ENCODE peak calls at places on chromosomes 5 and 9, in five cellular contexts. U, Y, H, E and T are unnamed samples.

GRCh38 chr5:95962785-95963184 is 1.1 kb upstream of the ELL2 start:
- DNase-seq in E (peak; percentile 55), H (no peak), Y (no peak), U (peak; percentile 38), T (no peak)

GRCh38 chr9:105413486-105414068 is 34.3 kb upstream of the FSD1L start:
- DNase-seq in U (peak; percentile 54), E (peak; percentile 58), Y (peak; percentile 52), H (peak; percentile 33), T (peak; percentile 37)

GRCh38 chr9:121199921-121200320 is 1.7 kb downstream of the RAB14 start:
- DNase-seq in H (no peak), Y (no peak), U (no peak), E (no peak), T (peak; percentile 22)

GRCh38 chr5:43603535-43604363 is 769 bp downstream of the NNT start:
- DNase-seq in Y (peak; percentile 28), H (no peak), U (peak; percentile 34), E (no peak), T (no peak)

GRCh38 chr5:180460834-180461233 is 33.3 kb upstream of the CNOT6 start:
- DNase-seq in H (no peak), E (no peak), Y (no peak), U (no peak), T (no peak)

GRCh38 chr5:169350016-169350415 is 49.1 kb upstream of the SLIT3 start:
- DNase-seq in H (no peak), E (peak; percentile 89), U (peak; percentile 26), Y (peak; percentile 65), T (peak; percentile 90)

GRCh38 chr9:19102181-19102630 is 498 bp downstream of the HAUS6 start:
- DNase-seq in H (no peak), E (no peak), U (no peak), Y (no peak), T (peak; percentile 20)

GRCh38 chr5:54517174-54517511 is 416 bp upstream of the SNX18 start:
- DNase-seq in U (no peak), H (no peak), Y (no peak), E (no peak), T (no peak)

GRCh38 chr9:124940894-124941688 is at the start of gene GOLGA1:
- DNase-seq in E (peak; percentile 94), U (peak; percentile 96), H (peak; percentile 80), Y (peak; percentile 95), T (peak; percentile 91)

GRCh38 chr5:147554285-147554817 is 44.5 kb upstream of the DPYSL3 start:
- DNase-seq in U (peak; percentile 85), E (no peak), Y (peak; percentile 90), H (no peak), T (no peak)

GRCh38 chr5:138668981-138669380 is 84.2 kb upstream of the CTNNA1 start:
- DNase-seq in E (peak; percentile 20), H (no peak), Y (no peak), U (peak; percentile 66), T (no peak)

GRCh38 chr9:2180171-2180570 is 165.0 kb downstream of the SMARCA2 start:
- DNase-seq in Y (no peak), U (no peak), E (no peak), H (no peak), T (no peak)

GRCh38 chr9:127809002-127809561 is 6.4 kb downstream of the FPGS start:
- DNase-seq in Y (no peak), E (no peak), U (no peak), H (no peak), T (no peak)

GRCh38 chr5:95718203-95718602 is 12.9 kb upstream of the RHOBTB3 start:
- DNase-seq in Y (no peak), E (no peak), U (no peak), H (no peak), T (no peak)

GRCh38 chr5:22560115-22560514 is 293.0 kb downstream of the CDH12 start:
- DNase-seq in U (peak; percentile 81), E (peak; percentile 12), H (no peak), Y (peak; percentile 94), T (peak; percentile 43)

GRCh38 chr5:32810812-32811211 is 99.7 kb downstream of the NPR3 start:
- DNase-seq in Y (peak; percentile 58), H (no peak), U (peak; percentile 87), E (no peak), T (no peak)

GRCh38 chr9:19807182-19807892 is 18.5 kb upstream of the SLC24A2 start:
- DNase-seq in H (no peak), Y (no peak), U (no peak), E (no peak), T (no peak)

GRCh38 chr9:74133921-74134320 is 363.2 kb upstream of the RORB start:
- DNase-seq in Y (no peak), E (no peak), H (no peak), U (no peak), T (no peak)

GRCh38 chr5:155728146-155728856 is 598.7 kb upstream of the SGCD start:
- DNase-seq in Y (peak; percentile 15), U (peak; percentile 16), E (peak; percentile 64), H (no peak), T (no peak)

GRCh38 chr5:55896663-55897062 is 45.5 kb downstream of the IL31RA start:
- DNase-seq in H (no peak), Y (peak; percentile 56), U (peak; percentile 31), E (no peak), T (no peak)

GRCh38 chr5:122844916-122845252 is 529 bp upstream of the SNX24 start:
- DNase-seq in E (no peak), Y (no peak), U (no peak), H (no peak), T (no peak)

GRCh38 chr5:133754575-133755169 is 142.3 kb upstream of the FSTL4 start:
- DNase-seq in H (peak; percentile 26), U (peak; percentile 66), Y (peak; percentile 44), E (peak; percentile 53), T (peak; percentile 36)

GRCh38 chr5:145449794-145450193 is 385.3 kb downstream of the PRELID2 start:
- DNase-seq in U (peak; percentile 10), E (no peak), H (no peak), Y (no peak), T (no peak)

GRCh38 chr9:131727184-131727785 is 12.6 kb downstream of the RAPGEF1 start:
- DNase-seq in H (no peak), Y (peak; percentile 48), E (no peak), U (peak; percentile 69), T (no peak)

GRCh38 chr5:41083306-41083705 is 12.2 kb upstream of the MROH2B start:
- DNase-seq in U (peak; percentile 23), H (no peak), E (no peak), Y (no peak), T (peak; percentile 17)

GRCh38 chr9:21559402-21560280 is 77.5 kb upstream of the IFNE start:
- DNase-seq in U (peak; percentile 55), Y (peak; percentile 74), E (peak; percentile 83), H (no peak), T (peak; percentile 82)

GRCh38 chr5:164663223-164663989 is 1158.0 kb downstream of the MAT2B start:
- DNase-seq in E (no peak), U (peak; percentile 1), H (no peak), Y (no peak), T (peak; percentile 55)
- TF ChIP-seq CTCF in E (no peak), U (no peak), H (no peak), Y (no peak), T (no peak)

GRCh38 chr9:79134654-79135053 is 437.1 kb upstream of the TLE4 start:
- DNase-seq in H (peak; percentile 12), E (peak; percentile 23), Y (peak; percentile 10), U (peak; percentile 37), T (peak; percentile 24)
- TF ChIP-seq CTCF in H (peak; percentile 41), E (no peak), Y (peak; percentile 21), U (peak; percentile 53), T (peak; percentile 42)

GRCh38 chr9:76459691-76460635 is 981 bp downstream of the GCNT1 start:
- DNase-seq in E (peak; percentile 29), H (peak; percentile 35), U (peak; percentile 75), Y (peak; percentile 64), T (peak; percentile 43)
- TF ChIP-seq CTCF in E (no peak), H (peak; percentile 44), U (peak; percentile 65), Y (peak; percentile 51), T (peak; percentile 45)

GRCh38 chr5:177311723-177312648 is at the start of gene MXD3:
- DNase-seq in H (peak; percentile 91), U (peak; percentile 93), Y (peak; percentile 91), E (peak; percentile 97), T (peak; percentile 99)
- TF ChIP-seq CTCF in H (no peak), U (no peak), Y (no peak), E (no peak), T (no peak)

GRCh38 chr9:90916147-90916734 is 114.6 kb downstream of the SYK start:
- DNase-seq in H (no peak), E (no peak), Y (no peak), U (no peak), T (peak; percentile 14)
- TF ChIP-seq CTCF in H (no peak), E (no peak), Y (no peak), U (no peak), T (no peak)